ENCODE peak calls at places on chromosomes 12 and 14, in four cellular contexts. Y, L, T and V are unnamed samples.

GRCh38 chr14:76919811-76920571 is 93.8 kb downstream of the LRRC74A start:
- DNase-seq in Y (peak; percentile 67), L (peak; percentile 97), T (peak; percentile 51), V (peak; percentile 59)

GRCh38 chr12:46217686-46218508 is 50.9 kb downstream of the SLC38A1 start:
- DNase-seq in Y (no peak), L (no peak), T (no peak), V (no peak)

GRCh38 chr12:79441534-79441933 is 249.2 kb downstream of the PAWR start:
- DNase-seq in Y (peak; percentile 31), L (no peak), T (no peak), V (no peak)

GRCh38 chr12:123139926-123140674 is 10.8 kb downstream of the PITPNM2 start:
- DNase-seq in Y (peak; percentile 11), L (peak; percentile 71), T (no peak), V (no peak)

GRCh38 chr12:131615316-131616053 is 95.4 kb upstream of the SFSWAP start:
- DNase-seq in Y (no peak), L (no peak), T (no peak), V (no peak)

GRCh38 chr12:131832393-131833231 is 4.4 kb downstream of the MMP17 start:
- DNase-seq in Y (no peak), L (no peak), T (peak; percentile 62), V (peak; percentile 52)

GRCh38 chr14:80387563-80387981 is 176.3 kb upstream of the DIO2 start:
- DNase-seq in Y (no peak), L (no peak), T (no peak), V (no peak)

GRCh38 chr12:3317841-3318501 is 173.0 kb upstream of the PRMT8 start:
- DNase-seq in Y (no peak), L (no peak), T (no peak), V (no peak)

GRCh38 chr12:29662737-29663323 is 120.9 kb downstream of the TMTC1 start:
- DNase-seq in Y (no peak), L (no peak), T (no peak), V (no peak)

GRCh38 chr14:95185452-95186392 is 28.4 kb upstream of the DICER1 start:
- DNase-seq in Y (no peak), L (peak; percentile 76), T (peak; percentile 41), V (no peak)

GRCh38 chr14:78875031-78875430 is 704.9 kb downstream of the NRXN3 start:
- DNase-seq in Y (no peak), L (no peak), T (no peak), V (no peak)

GRCh38 chr14:93091666-93092065 is 24.1 kb downstream of the ITPK1 start:
- DNase-seq in Y (no peak), L (no peak), T (no peak), V (no peak)

DNA sequence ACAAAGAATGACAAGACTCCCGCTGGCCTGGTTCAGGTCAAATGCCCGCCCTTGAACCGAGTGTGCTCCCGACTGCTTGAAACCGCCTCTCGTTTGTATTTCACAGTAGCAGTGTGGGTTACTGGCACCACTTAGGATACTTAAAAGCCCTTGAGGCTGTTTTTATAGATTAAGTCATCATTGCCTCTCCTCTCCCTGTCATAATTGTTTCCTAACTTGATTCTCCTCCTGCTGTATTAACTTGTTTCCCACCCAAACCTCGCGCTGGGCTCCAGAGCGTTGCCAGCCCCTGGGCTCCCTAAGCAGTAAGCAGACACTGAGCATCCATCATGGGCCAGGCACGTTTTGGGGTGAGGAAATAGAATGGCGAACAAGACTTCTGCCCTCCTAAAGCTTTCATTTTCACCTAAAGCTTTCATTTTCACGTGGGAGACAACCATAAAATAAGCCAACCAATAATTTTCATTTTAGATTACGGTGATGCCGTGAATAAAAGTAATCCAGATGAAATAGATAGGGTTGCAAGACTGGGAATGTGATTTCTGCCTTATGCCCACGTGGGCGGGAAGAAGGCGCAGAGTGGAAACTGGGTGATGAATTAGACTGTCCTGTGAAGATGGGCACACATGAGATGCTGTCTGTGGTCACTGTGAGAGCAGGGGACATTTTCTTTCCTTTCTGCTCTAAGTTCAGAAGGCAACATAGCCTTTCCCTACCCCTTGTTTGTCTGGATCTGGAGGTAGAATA is 97.5 kb downstream of the PPP2R5C start:
- DNase-seq in Y (no peak), L (no peak), T (no peak), V (no peak)
- H3K27ac ChIP-seq in Y (no peak overlapping the region), L (no peak overlapping the region), T (peak overlapping the region; percentile 84), V (no peak overlapping the region)

GRCh38 chr14:55626131-55626530 is 46.1 kb downstream of the KTN1 start:
- DNase-seq in Y (no peak), L (no peak), T (no peak), V (no peak)
- H3K27ac ChIP-seq in Y (no peak overlapping the region), L (no peak overlapping the region), T (no peak overlapping the region), V (no peak overlapping the region)

DNA sequence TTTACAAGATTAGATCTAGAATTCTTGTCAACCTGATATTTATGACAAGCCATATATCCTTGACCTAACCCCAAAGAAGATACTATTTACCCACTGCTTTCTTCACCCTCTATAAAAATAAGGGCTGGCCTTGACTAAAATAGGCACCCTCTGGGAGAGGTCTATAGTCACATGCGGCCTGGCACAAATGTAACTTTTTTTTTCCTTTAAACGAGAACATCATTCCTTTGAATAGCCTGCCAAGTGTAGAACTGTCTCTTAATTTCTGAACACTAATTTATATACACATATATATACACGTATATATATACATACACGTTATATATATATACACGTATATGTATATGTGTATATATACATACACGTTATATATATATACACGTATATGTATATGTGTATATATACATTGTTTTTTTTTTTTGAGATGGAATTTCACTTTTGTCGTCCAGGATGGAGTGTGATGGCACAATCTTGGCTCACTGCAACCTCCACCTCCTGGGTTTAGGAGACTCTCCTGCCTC is 18.6 kb downstream of the PPTC7 start:
- DNase-seq in Y (no peak), L (no peak), T (no peak), V (no peak)
- H3K27ac ChIP-seq in Y (no peak overlapping the region), L (no peak overlapping the region), T (peak overlapping the region; percentile 77), V (no peak overlapping the region)

DNA sequence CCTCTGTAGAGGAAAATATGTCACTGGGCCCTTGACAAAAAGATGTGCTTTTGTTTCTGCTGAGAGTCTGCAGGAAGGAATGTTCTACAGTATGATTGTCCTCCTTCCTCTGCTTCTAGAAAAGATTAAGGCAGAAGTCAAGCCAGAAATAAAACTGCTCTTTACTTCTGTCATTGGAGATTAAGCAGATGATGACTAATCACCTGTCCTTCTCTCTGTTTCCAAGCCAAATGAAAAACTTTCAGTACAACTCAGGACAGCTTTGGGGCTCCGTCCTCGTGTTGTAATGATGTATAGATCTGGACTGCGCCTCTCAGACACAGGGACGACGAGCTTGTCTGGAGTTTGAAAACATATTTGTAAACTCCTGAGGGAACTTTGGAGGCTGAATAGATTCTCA is 159.3 kb downstream of the DYRK2 start:
- DNase-seq in Y (no peak), L (peak; percentile 71), T (no peak), V (no peak)
- H3K27ac ChIP-seq in Y (no peak overlapping the region), L (no peak overlapping the region), T (no peak overlapping the region), V (no peak overlapping the region)

GRCh38 chr12:1130164-1130563 is 139.1 kb downstream of the ERC1 start:
- DNase-seq in Y (no peak), L (no peak), T (no peak), V (no peak)
- H3K27ac ChIP-seq in Y (no peak overlapping the region), L (no peak overlapping the region), T (no peak overlapping the region), V (no peak overlapping the region)

GRCh38 chr14:103072595-103073366 is 11.2 kb upstream of the LBHD2 start:
- DNase-seq in Y (no peak), L (no peak), T (no peak), V (no peak)

GRCh38 chr14:103068351-103069073 is 11.2 kb upstream of the CDC42BPB start:
- DNase-seq in Y (no peak), L (no peak), T (no peak), V (no peak)

GRCh38 chr14:103071544-103072251 is 12.3 kb upstream of the LBHD2 start:
- DNase-seq in Y (no peak), L (no peak), T (no peak), V (no peak)

GRCh38 chr14:103070971-103071542 is 13.0 kb upstream of the LBHD2 start:
- DNase-seq in Y (no peak), L (no peak), T (no peak), V (no peak)

DNA sequence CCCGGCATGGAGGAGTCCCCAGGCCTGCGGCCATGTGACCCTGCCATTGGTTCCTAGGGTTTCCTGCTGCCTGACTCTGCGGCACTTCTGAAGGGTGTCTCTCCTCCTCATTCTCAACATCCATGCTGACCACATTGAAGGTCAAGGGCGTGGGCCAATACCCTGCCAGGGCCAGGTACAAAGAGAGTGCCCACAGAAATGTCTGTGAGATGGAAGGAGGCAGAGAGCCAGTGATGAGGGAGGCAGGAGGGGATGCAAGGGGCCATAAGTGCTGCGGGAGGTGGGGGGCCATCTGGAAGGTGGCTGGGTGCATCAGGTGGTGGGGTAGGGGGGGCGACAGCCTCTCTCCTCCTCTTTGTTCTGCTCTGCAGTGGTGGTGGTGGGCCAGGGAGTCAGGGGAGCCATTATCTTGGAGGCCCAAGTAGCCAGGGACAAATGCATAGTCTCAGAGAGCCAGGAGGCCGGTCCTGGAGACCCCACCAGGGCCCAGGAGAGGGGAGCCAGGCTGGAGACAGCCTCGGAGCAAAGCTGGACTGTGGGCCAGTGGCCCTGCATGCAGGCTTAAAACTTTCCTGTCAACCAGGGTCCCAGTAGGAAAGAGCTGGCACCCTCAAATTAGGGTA is 13.0 kb upstream of the CDC42BPB start:
- DNase-seq in Y (no peak), L (no peak), T (no peak), V (no peak)
- H3K27ac ChIP-seq in Y (no peak overlapping the region), L (no peak overlapping the region), T (no peak overlapping the region), V (no peak overlapping the region)

DNA sequence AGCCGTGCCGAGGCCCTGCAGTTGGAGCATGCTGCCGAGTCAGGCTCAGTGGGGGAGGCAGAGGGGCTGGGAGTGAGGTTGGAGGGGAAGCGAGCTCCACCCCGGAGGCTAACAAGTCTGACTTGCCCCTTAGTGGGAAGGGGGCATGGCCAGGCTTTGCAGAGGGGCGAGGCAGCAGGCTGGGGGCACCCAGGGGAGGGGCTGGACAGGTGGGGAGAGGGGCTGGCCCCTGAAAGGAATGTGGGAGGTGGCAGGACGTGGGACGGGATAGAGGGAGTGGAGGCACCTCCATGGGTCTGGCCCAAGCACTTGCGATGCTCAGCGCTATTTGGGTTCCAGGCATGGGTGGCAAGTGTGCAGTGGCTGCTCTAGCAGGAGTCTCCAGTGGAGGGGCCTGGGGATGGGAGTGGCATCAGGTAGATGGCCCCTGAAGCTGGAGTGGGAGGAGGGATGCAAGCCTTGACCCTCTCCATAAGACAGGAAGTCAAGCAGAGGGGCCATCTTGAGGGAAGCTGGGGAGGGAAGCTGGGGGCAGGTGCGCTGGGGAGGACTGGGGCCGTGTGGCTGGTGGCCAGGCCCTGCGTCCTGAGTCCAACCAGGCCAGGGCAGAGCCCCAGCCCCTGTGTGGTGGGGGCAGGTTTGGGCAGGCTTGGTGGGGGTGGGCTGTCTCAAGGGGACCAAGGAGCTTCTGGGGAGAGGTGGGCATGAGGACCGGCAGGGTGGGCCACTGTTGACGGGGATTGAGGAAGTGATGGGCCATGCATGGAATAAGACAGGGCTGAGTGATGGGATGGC is 2.6 kb downstream of the TRMT61A start:
- DNase-seq in Y (no peak), L (no peak), T (no peak), V (no peak)
- H3K27ac ChIP-seq in Y (no peak overlapping the region), L (no peak overlapping the region), T (no peak overlapping the region), V (no peak overlapping the region)